ENCODE peak calls at places on chromosome 10, in six cellular contexts. One of them, this sample, is unnamed. For H3K27me3, the result is how much of the 10 kb centered on the place peaks cover.

GRCh38 chr10:131453772-131454634 is 142.5 kb upstream of the TCERG1L start:
- DNase-seq in HCT116: peak
- DNase-seq in suprapubic skin: peak
- DNase-seq in prostate gland: peak
- DNase-seq in upper lobe of left lung: no peak
- DNase-seq in spleen: no peak
- DNase-seq in this sample: no peak

GRCh38 chr10:120221873-120222485 is 235.0 kb upstream of the PLPP4 start:
- DNase-seq in HCT116: peak
- DNase-seq in suprapubic skin: no peak
- DNase-seq in prostate gland: peak
- DNase-seq in upper lobe of left lung: no peak
- DNase-seq in spleen: no peak
- DNase-seq in this sample: no peak

GRCh38 chr10:48215148-48215982 is 59.1 kb downstream of the FRMPD2 start:
- DNase-seq in HCT116: peak
- DNase-seq in suprapubic skin: no peak
- DNase-seq in prostate gland: peak
- DNase-seq in upper lobe of left lung: no peak
- DNase-seq in spleen: no peak
- DNase-seq in this sample: no peak

GRCh38 chr10:24256619-24257018 is 47.7 kb downstream of the KIAA1217 start:
- DNase-seq in HCT116: no peak
- DNase-seq in suprapubic skin: no peak
- DNase-seq in prostate gland: no peak
- DNase-seq in upper lobe of left lung: no peak
- DNase-seq in spleen: no peak
- DNase-seq in this sample: no peak

GRCh38 chr10:17423641-17424186 is 30.7 kb downstream of the ST8SIA6 start:
- DNase-seq in HCT116: no peak
- DNase-seq in suprapubic skin: no peak
- DNase-seq in prostate gland: no peak
- DNase-seq in upper lobe of left lung: no peak
- DNase-seq in spleen: no peak
- DNase-seq in this sample: no peak

GRCh38 chr10:78817361-78817760 is 251.4 kb upstream of the ZMIZ1 start:
- DNase-seq in HCT116: no peak
- DNase-seq in suprapubic skin: no peak
- DNase-seq in prostate gland: no peak
- DNase-seq in upper lobe of left lung: no peak
- DNase-seq in spleen: no peak
- DNase-seq in this sample: no peak

GRCh38 chr10:77829356-77829755 is 97.2 kb downstream of the DLG5 start:
- DNase-seq in HCT116: no peak
- DNase-seq in suprapubic skin: no peak
- DNase-seq in prostate gland: no peak
- DNase-seq in upper lobe of left lung: no peak
- DNase-seq in spleen: no peak
- DNase-seq in this sample: no peak

GRCh38 chr10:102819054-102819453 is 18.2 kb downstream of the CYP17A1 start:
- DNase-seq in HCT116: no peak
- DNase-seq in suprapubic skin: no peak
- DNase-seq in prostate gland: no peak
- DNase-seq in upper lobe of left lung: no peak
- DNase-seq in spleen: no peak
- DNase-seq in this sample: peak

GRCh38 chr10:133279961-133280283 is 3.3 kb upstream of the ADAM8 start:
- DNase-seq in HCT116: no peak
- DNase-seq in suprapubic skin: no peak
- DNase-seq in prostate gland: no peak
- DNase-seq in upper lobe of left lung: no peak
- DNase-seq in spleen: no peak
- DNase-seq in this sample: no peak

GRCh38 chr10:29386347-29386999 is 97.6 kb downstream of the LYZL1 start:
- DNase-seq in HCT116: no peak
- DNase-seq in suprapubic skin: no peak
- DNase-seq in prostate gland: no peak
- DNase-seq in upper lobe of left lung: no peak
- DNase-seq in spleen: no peak
- DNase-seq in this sample: no peak

GRCh38 chr10:18235477-18235876 is 95.3 kb downstream of the CACNB2 start:
- DNase-seq in HCT116: no peak
- DNase-seq in suprapubic skin: no peak
- DNase-seq in prostate gland: no peak
- DNase-seq in upper lobe of left lung: no peak
- DNase-seq in spleen: no peak
- DNase-seq in this sample: no peak

GRCh38 chr10:32190890-32191491 is 134.8 kb upstream of the KIF5B start:
- DNase-seq in HCT116: peak
- DNase-seq in suprapubic skin: no peak
- DNase-seq in prostate gland: no peak
- DNase-seq in upper lobe of left lung: no peak
- DNase-seq in spleen: no peak
- DNase-seq in this sample: no peak

GRCh38 chr10:35552622-35553342 is 52.4 kb upstream of the GJD4 start:
- DNase-seq in HCT116: no peak
- DNase-seq in suprapubic skin: no peak
- DNase-seq in prostate gland: no peak
- DNase-seq in upper lobe of left lung: no peak
- DNase-seq in spleen: no peak
- DNase-seq in this sample: no peak

GRCh38 chr10:113091921-113092320 is 141.9 kb downstream of the TCF7L2 start:
- DNase-seq in HCT116: no peak
- DNase-seq in suprapubic skin: peak
- DNase-seq in prostate gland: no peak
- DNase-seq in upper lobe of left lung: no peak
- DNase-seq in spleen: no peak
- DNase-seq in this sample: no peak

GRCh38 chr10:5416981-5417380 is 4.6 kb downstream of the NET1 start:
- DNase-seq in HCT116: no peak
- DNase-seq in suprapubic skin: no peak
- DNase-seq in prostate gland: no peak
- DNase-seq in upper lobe of left lung: no peak
- DNase-seq in spleen: no peak
- DNase-seq in this sample: no peak

GRCh38 chr10:24570658-24571426 is 152.8 kb downstream of the ARHGAP21 start:
- DNase-seq in HCT116: no peak
- DNase-seq in suprapubic skin: no peak
- DNase-seq in prostate gland: no peak
- DNase-seq in upper lobe of left lung: no peak
- DNase-seq in spleen: no peak
- DNase-seq in this sample: no peak

DNA sequence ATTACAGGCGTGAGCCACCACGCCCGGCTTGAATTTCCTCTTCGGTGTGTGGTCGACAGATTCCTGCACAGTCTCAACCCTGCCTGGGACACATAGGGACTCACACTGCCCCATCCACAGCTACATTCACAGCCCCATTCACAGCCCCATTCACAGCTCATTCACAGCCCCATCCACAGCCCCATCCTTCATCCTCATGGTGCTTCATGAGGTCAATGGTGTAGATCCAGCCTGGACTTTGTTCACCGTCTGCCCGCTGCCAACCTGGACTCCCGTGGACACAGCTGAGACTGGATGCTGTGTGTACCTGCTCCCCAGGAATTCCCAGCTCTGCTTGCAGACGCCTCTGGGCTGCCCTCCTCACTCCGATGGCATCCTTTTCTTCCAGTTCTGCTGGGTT is 5.2 kb downstream of the IDI2 start:
- DNase-seq in HCT116: no peak
- DNase-seq in suprapubic skin: no peak
- DNase-seq in prostate gland: no peak
- DNase-seq in upper lobe of left lung: no peak
- DNase-seq in spleen: peak
- DNase-seq in this sample: no peak
- TF ChIP-seq POLR2A in HCT116: no peak
- TF ChIP-seq POLR2A in suprapubic skin: no peak
- TF ChIP-seq POLR2A in prostate gland: no peak
- TF ChIP-seq POLR2A in upper lobe of left lung: no peak
- TF ChIP-seq POLR2A in spleen: no peak
- TF ChIP-seq POLR2A in this sample: no peak

DNA sequence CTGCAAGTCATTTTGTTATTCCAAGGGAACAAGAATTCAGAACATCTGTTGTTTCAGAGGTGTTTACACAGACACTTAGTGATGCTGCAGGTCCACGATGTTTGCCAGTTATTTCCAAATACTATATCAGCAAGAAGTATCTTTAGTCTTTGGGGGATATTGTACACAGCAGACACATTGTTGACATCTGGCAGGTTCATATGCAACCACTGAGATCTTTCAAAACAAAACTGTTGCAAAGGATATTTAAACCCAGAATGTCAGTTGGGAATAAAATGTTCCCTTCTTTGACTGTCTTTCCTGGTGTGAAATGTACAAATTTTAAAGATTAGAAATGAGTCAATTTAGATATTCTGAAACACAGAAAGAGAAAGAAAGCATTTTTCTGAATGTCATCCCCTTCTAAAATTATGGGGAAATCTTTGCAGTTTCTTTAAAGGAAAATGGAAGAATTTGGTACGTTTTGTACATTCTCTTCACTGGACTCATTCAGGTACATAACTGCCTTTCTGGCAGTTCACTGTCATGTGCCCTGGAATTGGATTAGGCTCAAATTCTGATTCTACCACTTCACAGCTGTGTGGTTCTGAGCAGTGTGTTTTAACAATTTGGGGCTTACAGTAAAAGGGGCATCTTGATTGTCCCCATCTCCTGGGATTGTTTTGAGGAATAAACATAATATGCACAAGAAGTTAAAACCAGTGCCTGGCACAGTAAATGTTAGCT is 40.3 kb upstream of the CELF2 start:
- DNase-seq in HCT116: no peak
- DNase-seq in suprapubic skin: no peak
- DNase-seq in prostate gland: no peak
- DNase-seq in upper lobe of left lung: no peak
- DNase-seq in spleen: no peak
- DNase-seq in this sample: no peak
- TF ChIP-seq POLR2AphosphoS5 in HCT116: no peak
- TF ChIP-seq POLR2AphosphoS5 in suprapubic skin: no peak
- TF ChIP-seq POLR2AphosphoS5 in prostate gland: no peak
- TF ChIP-seq POLR2AphosphoS5 in upper lobe of left lung: no peak
- TF ChIP-seq POLR2AphosphoS5 in spleen: no peak
- TF ChIP-seq POLR2AphosphoS5 in this sample: no peak

DNA sequence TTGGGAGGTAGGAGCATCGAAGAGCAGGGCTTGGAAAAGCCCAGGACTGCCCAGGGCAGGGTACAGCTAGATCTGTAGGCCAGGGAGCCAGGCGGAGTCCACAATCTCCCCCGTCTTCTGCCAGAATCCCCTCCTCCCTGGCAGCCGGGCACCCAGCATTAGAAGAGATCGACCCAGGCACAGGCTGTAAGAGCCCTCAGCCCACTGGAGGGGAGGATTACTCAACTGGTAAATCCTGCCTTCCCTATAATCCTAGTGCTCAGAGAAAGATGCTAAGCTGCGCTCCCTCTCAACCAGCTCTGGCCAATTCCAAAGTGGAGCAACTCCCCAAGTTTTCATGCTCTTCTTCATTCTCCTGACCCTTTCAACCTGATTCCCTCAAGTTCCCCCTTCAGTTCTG is 3.2 kb downstream of the SPOCK2 start:
- DNase-seq in HCT116: no peak
- DNase-seq in suprapubic skin: no peak
- DNase-seq in prostate gland: no peak
- DNase-seq in upper lobe of left lung: no peak
- DNase-seq in spleen: no peak
- DNase-seq in this sample: no peak
- H3K27me3 ChIP-seq in HCT116: under half
- H3K27me3 ChIP-seq in suprapubic skin: under half
- H3K27me3 ChIP-seq in prostate gland: under half
- H3K27me3 ChIP-seq in upper lobe of left lung: under half
- H3K27me3 ChIP-seq in spleen: under half
- H3K27me3 ChIP-seq in this sample: under half

DNA sequence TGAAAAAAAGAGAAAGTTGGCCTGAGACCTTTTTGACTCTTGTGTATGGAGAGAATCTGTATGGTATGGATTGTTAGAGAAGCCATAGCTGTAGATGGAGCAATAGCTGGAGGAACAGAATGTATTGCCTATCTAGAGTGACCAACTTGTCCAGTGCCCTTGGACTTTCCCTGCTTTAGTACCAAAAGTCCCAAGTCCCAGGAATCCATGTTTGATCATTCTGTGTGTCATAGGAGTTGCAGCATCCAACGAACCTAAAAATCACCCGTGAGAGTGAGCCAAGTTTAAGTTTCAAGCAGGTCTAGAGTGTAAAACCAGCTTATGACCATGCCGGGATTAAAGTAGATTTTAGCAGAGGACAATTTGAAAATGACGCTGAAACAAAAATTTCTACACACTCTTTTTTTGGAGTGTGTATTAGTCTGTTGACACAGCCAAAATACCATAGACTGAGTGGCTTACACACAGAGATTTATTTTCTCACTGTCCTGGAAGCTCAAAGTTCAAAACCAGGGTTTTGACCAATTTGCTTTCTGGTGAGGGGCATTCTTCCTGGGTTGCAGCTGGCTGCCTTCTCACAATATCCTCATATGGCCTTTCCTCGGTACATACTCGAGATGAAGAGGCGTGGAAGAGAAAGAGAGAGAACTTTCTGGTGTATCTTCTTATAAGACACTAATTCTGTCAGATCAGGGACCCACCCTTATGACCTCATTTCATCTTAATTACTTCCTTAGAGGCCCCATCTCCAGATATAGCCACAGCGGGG is 36.9 kb upstream of the ZNF518A start:
- DNase-seq in HCT116: no peak
- DNase-seq in suprapubic skin: no peak
- DNase-seq in prostate gland: no peak
- DNase-seq in upper lobe of left lung: no peak
- DNase-seq in spleen: no peak
- DNase-seq in this sample: no peak
- TF ChIP-seq POLR2A in HCT116: no peak
- TF ChIP-seq POLR2A in suprapubic skin: no peak
- TF ChIP-seq POLR2A in prostate gland: no peak
- TF ChIP-seq POLR2A in upper lobe of left lung: no peak
- TF ChIP-seq POLR2A in spleen: no peak
- TF ChIP-seq POLR2A in this sample: no peak

GRCh38 chr10:75209325-75210192 is 1.0 kb upstream of the VDAC2 start:
- DNase-seq in HCT116: no peak
- DNase-seq in suprapubic skin: peak
- DNase-seq in prostate gland: peak
- DNase-seq in upper lobe of left lung: peak
- DNase-seq in spleen: peak
- DNase-seq in this sample: peak
- TF ChIP-seq POLR2AphosphoS5 in HCT116: no peak
- TF ChIP-seq POLR2AphosphoS5 in suprapubic skin: no peak
- TF ChIP-seq POLR2AphosphoS5 in prostate gland: peak
- TF ChIP-seq POLR2AphosphoS5 in upper lobe of left lung: no peak
- TF ChIP-seq POLR2AphosphoS5 in spleen: peak
- TF ChIP-seq POLR2AphosphoS5 in this sample: peak

GRCh38 chr10:51073035-51073434 is 1.3 kb upstream of the PRKG1 start:
- DNase-seq in HCT116: no peak
- DNase-seq in suprapubic skin: no peak
- DNase-seq in prostate gland: no peak
- DNase-seq in upper lobe of left lung: no peak
- DNase-seq in spleen: no peak
- DNase-seq in this sample: no peak
- H3K27me3 ChIP-seq in HCT116: under half
- H3K27me3 ChIP-seq in suprapubic skin: under half
- H3K27me3 ChIP-seq in prostate gland: under half
- H3K27me3 ChIP-seq in upper lobe of left lung: under half
- H3K27me3 ChIP-seq in spleen: under half
- H3K27me3 ChIP-seq in this sample: under half

This sample was measured in breast epithelium.